ENCODE peak calls at places on chromosomes 2 and 18, in four cellular contexts. O is left colon; M is AG08395; C is T-helper 2 cell treated with Interferon-gamma antibody and Interleukin-4, amounts not matched to agents 5 μg/mL and 100 μg/mL, for 36 hours. L is an unnamed sample.

GRCh38 chr18:45212186-45213039 is 402.9 kb upstream of the SLC14A2 start:
- DNase-seq in C (peak; percentile 60), O (peak; percentile 73), M (peak; percentile 70), L (peak; percentile 48)

GRCh38 chr2:39837856-39838453 is 58.9 kb upstream of the THUMPD2 start:
- DNase-seq in O (no peak), C (no peak), M (peak; percentile 48), L (peak; percentile 44)

GRCh38 chr2:65367517-65367916 is 64.9 kb downstream of the SPRED2 start:
- DNase-seq in O (peak; percentile 52), C (no peak), M (peak; percentile 91), L (peak; percentile 61)

GRCh38 chr2:13711154-13711553 is 921.4 kb upstream of the LRATD1 start:
- DNase-seq in M (no peak), C (no peak), O (no peak), L (no peak)

GRCh38 chr2:181394741-181395437 is 62.3 kb upstream of the ITGA4 start:
- DNase-seq in O (no peak), M (no peak), C (no peak), L (no peak)

GRCh38 chr2:13968811-13969210 is 663.7 kb upstream of the LRATD1 start:
- DNase-seq in M (no peak), C (no peak), O (no peak), L (no peak)

GRCh38 chr2:128638311-128638710 is 319.6 kb upstream of the HS6ST1 start:
- DNase-seq in M (no peak), O (no peak), C (peak; percentile 1), L (no peak)

GRCh38 chr18:78813898-78814297 is 165.7 kb upstream of the SALL3 start:
- DNase-seq in O (no peak), M (no peak), C (no peak), L (no peak)

GRCh38 chr2:20015482-20016083 is 3.1 kb upstream of the MATN3 start:
- DNase-seq in C (no peak), O (no peak), M (peak; percentile 70), L (peak; percentile 70)

GRCh38 chr2:242010567-242011513 is 141.3 kb downstream of the RTP5 start:
- DNase-seq in C (peak; percentile 12), M (no peak), O (no peak), L (no peak)

GRCh38 chr18:36441872-36442271 is 144.4 kb downstream of the FHOD3 start:
- DNase-seq in M (peak; percentile 58), O (no peak), C (no peak), L (peak; percentile 20)

GRCh38 chr2:182496596-182496995 is 69.8 kb upstream of the PDE1A start:
- DNase-seq in M (no peak), O (no peak), C (no peak), L (no peak)

GRCh38 chr2:168346725-168347477 is 99.5 kb upstream of the STK39 start:
- DNase-seq in C (peak; percentile 37), M (peak; percentile 72), O (peak; percentile 58), L (peak; percentile 69)

GRCh38 chr2:72887032-72887835 is at the start of gene SPR:
- DNase-seq in O (peak; percentile 76), M (peak; percentile 73), C (peak; percentile 74), L (peak; percentile 88)

GRCh38 chr18:62370386-62370785 is 45.3 kb downstream of the TNFRSF11A start:
- DNase-seq in M (no peak), C (no peak), O (no peak), L (no peak)

GRCh38 chr2:54457326-54458023 is 1.3 kb downstream of the SPTBN1 start:
- DNase-seq in C (no peak), M (no peak), O (no peak), L (peak; percentile 48)

GRCh38 chr2:80852079-80852807 is 547.7 kb upstream of the LRRTM1 start:
- DNase-seq in O (no peak), C (no peak), M (no peak), L (no peak)

GRCh38 chr2:146246734-146247523 is 1597.9 kb upstream of the ACVR2A start:
- DNase-seq in O (no peak), C (no peak), M (no peak), L (no peak)

GRCh38 chr2:219285894-219286425 is 6.8 kb downstream of the DNAJB2 start:
- DNase-seq in O (no peak), M (peak; percentile 74), C (no peak), L (peak; percentile 47)

GRCh38 chr2:222959358-222959757 is 92.6 kb upstream of the KCNE4 start:
- DNase-seq in C (no peak), O (no peak), M (peak; percentile 93), L (peak; percentile 81)

GRCh38 chr2:200026312-200026711 is 70.9 kb downstream of the MAIP1 start:
- DNase-seq in O (no peak), C (no peak), M (peak; percentile 46), L (no peak)

GRCh38 chr2:9807555-9808305 is 35.5 kb upstream of the TAF1B start:
- DNase-seq in C (no peak), M (no peak), O (peak; percentile 16), L (no peak)